ENCODE peak calls at places on chromosomes 3 and 15, in eight cellular contexts. W, Q, C, P, A, F, V and J are unnamed samples.

GRCh38 chr15:80204231-80204630 is 47.8 kb downstream of the CTXND1 start:
- DNase-seq in A (no peak), F (no peak), C (no peak), W (no peak), V (no peak), Q (no peak), P (no peak), J (no peak)

GRCh38 chr3:166663194-166663593 is 716.9 kb downstream of the ZBBX start:
- DNase-seq in C (no peak), P (no peak), A (no peak), F (no peak), Q (no peak), V (no peak), W (no peak), J (no peak)

GRCh38 chr15:63522143-63522531 is 17.7 kb downstream of the USP3 start:
- DNase-seq in C (no peak), W (no peak), F (no peak), Q (no peak), V (no peak), A (no peak), P (no peak), J (no peak)

GRCh38 chr3:13500133-13500885 is 20.2 kb downstream of the HDAC11 start:
- DNase-seq in A (no peak), W (no peak), F (peak; percentile 75), C (peak; percentile 38), Q (peak; percentile 26), V (no peak), P (no peak), J (no peak)

GRCh38 chr15:71707230-71708051 is 102.9 kb upstream of the NR2E3 start:
- DNase-seq in W (no peak), V (peak; percentile 26), A (no peak), C (no peak), F (no peak), P (no peak), Q (no peak), J (no peak)

GRCh38 chr3:60998855-60999254 is 252.4 kb downstream of the FHIT start:
- DNase-seq in C (no peak), W (no peak), V (no peak), F (no peak), Q (no peak), A (no peak), P (no peak), J (no peak)

GRCh38 chr15:43911235-43911661 is 84.4 kb downstream of the WDR76 start:
- DNase-seq in W (no peak), A (no peak), Q (peak; percentile 71), V (no peak), P (no peak), C (peak; percentile 64), F (peak; percentile 26), J (no peak)

GRCh38 chr3:16143870-16144568 is 30.5 kb upstream of the GALNT15 start:
- DNase-seq in W (no peak), V (no peak), Q (no peak), A (no peak), C (no peak), P (no peak), F (no peak), J (no peak)

GRCh38 chr3:159635047-159635641 is 353.5 kb upstream of the IL12A start:
- DNase-seq in A (no peak), Q (no peak), V (no peak), F (no peak), W (no peak), P (no peak), C (no peak), J (no peak)

GRCh38 chr15:70258369-70259029 is 160.8 kb upstream of the TLE3 start:
- DNase-seq in P (no peak), C (no peak), F (no peak), W (peak; percentile 59), Q (peak; percentile 36), V (no peak), A (peak; percentile 82), J (no peak)

GRCh38 chr15:94097567-94097966 is 133.8 kb upstream of the MCTP2 start:
- DNase-seq in P (no peak), Q (no peak), V (no peak), W (no peak), A (no peak), F (no peak), C (no peak), J (no peak)

DNA sequence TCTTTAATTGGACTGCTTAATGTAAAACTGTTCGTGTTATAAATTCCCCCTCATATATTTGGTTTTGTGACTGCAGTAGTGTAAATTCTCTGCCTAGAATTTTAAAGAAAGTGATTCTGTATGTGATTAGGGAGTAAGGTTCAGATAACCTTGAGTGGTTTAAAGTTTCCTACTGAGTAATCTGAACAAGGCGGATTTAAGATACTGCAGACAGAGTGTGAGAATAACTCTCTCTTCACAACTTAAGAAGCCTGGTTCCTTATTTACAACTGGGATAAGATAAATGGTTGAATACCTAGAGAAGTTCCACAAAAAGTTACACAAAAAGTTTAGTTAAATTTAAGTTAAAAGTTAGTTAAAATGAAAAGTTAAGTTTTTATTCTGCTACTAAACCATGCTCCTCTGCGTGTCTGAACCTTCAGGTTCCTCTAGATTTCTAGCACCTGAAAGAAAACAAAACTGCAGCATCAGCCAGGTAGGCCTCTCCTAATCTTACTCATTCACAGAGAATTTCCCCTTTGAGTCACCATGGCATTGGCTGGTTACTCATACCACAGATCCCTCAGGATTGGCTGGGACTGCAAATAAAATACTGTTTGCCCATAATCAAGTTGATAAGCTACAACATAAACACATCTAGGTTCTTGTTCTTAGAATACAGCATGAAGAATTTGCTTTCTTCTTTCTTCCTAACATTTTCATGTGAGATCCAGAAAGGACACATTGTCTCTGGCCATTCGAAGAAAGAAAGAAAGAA is at the start of gene ARL14:
- DNase-seq in A (no peak), W (peak; percentile 81), F (peak; percentile 68), V (peak; percentile 26), Q (no peak), C (peak; percentile 19), P (no peak), J (no peak)
- TF ChIP-seq POLR2A in A (peak; percentile 80), W (peak; percentile 81), F (no peak), V (no peak), Q (no peak), C (no peak), P (no peak), J (no peak)

GRCh38 chr3:179451335-179452165 is at the start of gene GNB4:
- DNase-seq in P (peak; percentile 49), W (peak; percentile 69), Q (peak; percentile 91), V (peak; percentile 66), F (peak; percentile 57), C (peak; percentile 92), A (peak; percentile 63), J (peak; percentile 63)
- TF ChIP-seq POLR2A in P (no peak), W (no peak), Q (peak; percentile 65), V (no peak), F (peak; percentile 74), C (peak; percentile 96), A (no peak), J (no peak)

GRCh38 chr3:10552631-10552943 is 47.2 kb upstream of the ATP2B2 start:
- DNase-seq in W (no peak), Q (no peak), C (no peak), V (no peak), A (no peak), F (no peak), P (no peak), J (no peak)

GRCh38 chr3:10553586-10554235 is 48.3 kb upstream of the ATP2B2 start:
- DNase-seq in A (no peak), W (no peak), V (no peak), P (no peak), C (no peak), F (no peak), Q (no peak), J (no peak)

GRCh38 chr3:10550705-10551104 is 45.3 kb upstream of the ATP2B2 start:
- DNase-seq in P (no peak), Q (peak; percentile 45), A (no peak), W (no peak), C (no peak), F (no peak), V (no peak), J (no peak)

GRCh38 chr3:10551139-10551538 is 45.8 kb upstream of the ATP2B2 start:
- DNase-seq in Q (no peak), C (no peak), F (no peak), V (no peak), P (no peak), A (no peak), W (no peak), J (no peak)

DNA sequence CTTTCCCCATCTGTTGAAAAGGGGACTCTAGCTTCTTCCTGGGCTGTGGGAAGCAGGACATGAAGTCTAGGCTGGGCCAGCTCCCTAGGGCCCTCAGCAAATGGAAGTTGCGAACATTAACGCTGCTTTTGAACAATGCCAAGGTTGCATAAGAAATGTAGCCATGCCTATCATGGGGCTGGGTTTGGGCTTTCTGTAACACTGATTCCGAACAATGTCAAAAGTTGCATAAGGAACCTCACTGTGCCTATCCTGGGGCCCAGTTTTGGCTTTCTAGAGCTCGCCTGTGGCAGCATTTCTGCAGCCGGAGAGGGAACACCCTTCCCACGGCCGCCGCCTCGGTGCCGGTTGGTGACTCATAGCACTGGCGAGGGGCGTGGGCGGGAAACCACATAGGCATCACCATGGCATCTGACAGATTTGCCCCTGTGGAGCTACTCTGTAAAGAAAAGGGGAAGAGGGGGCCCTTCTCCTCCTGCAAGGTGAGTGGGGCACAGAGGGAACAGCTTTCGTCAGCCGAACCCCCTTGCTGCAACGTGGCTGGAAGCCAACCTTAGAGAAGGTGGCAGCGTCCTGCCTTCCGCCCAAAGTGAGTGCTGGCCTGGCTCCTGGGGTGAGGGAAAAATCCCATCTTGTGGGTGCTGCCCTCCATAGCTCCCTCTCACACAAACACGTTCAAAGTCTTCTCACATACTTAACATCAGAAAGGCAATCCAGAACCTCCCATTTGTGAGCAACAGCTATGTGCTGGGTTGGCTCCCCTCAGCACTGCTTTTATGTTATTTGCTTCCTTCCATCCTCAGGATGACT is 46.6 kb upstream of the ATP2B2 start:
- DNase-seq in W (peak; percentile 39), C (peak; percentile 81), Q (no peak), P (no peak), A (no peak), F (peak; percentile 25), V (no peak), J (no peak)
- TF ChIP-seq POLR2A in W (no peak), C (peak; percentile 8), Q (no peak), P (no peak), A (no peak), F (no peak), V (no peak), J (no peak)

GRCh38 chr15:75625542-75626347 is at the start of gene SNUPN:
- DNase-seq in F (peak; percentile 99), A (peak; percentile 94), C (peak; percentile 67), P (peak; percentile 91), W (peak; percentile 96), V (peak; percentile 94), Q (peak; percentile 97), J (peak; percentile 98)
- TF ChIP-seq POLR2A in F (peak; percentile 90), A (peak; percentile 28), C (peak; percentile 53), P (peak; percentile 16), W (peak; percentile 79), V (peak; percentile 11), Q (peak; percentile 57), J (peak; percentile 83)

DNA sequence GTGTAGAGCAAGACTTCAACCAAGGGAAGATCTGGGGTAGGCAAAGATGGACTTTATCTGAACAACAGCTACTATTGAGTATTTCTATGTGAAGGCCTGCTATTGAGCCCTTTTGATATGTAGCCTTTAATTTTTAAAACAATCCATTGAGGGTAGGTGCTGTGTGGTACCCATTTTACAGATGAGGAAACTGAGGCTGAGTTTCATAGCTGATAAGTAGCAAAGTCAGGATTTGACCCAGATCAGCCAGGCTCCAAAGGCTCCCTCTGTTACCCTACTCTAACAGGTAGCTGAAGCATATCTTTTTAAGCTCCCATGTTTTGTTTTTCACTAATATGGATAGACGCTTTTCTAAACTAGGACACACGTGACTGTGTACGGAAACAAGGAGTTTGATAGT is 2.4 kb upstream of the FGD5 start:
- DNase-seq in A (no peak), V (no peak), W (no peak), C (no peak), Q (no peak), F (no peak), P (no peak), J (no peak)
- TF ChIP-seq POLR2A in A (no peak), V (no peak), W (no peak), C (no peak), Q (no peak), F (no peak), P (no peak), J (no peak)